ENCODE peak calls at places on chromosomes 13 and 19, in seven cellular contexts. X is lower leg skin, L is uterus, V is A549, Q is sigmoid colon, J is adrenal gland, G is breast epithelium. D is an unnamed sample.

GRCh38 chr13:109862627-109863026 is 76.2 kb upstream of the IRS2 start:
- DNase-seq in X (no peak), L (no peak), V (no peak), Q (no peak), J (no peak), G (no peak), D (no peak)

GRCh38 chr19:8302357-8302691 is 5.8 kb downstream of the CD320 start:
- DNase-seq in X (peak), L (peak), V (no peak), Q (peak), J (peak), G (peak), D (peak)

GRCh38 chr19:56837892-56838679 is 2.4 kb downstream of the PEG3 start:
- DNase-seq in X (peak), L (peak), V (no peak), Q (peak), J (peak), G (peak), D (peak)

GRCh38 chr19:13153627-13154240 is 3.5 kb downstream of the IER2 start:
- DNase-seq in X (no peak), L (peak), V (no peak), Q (peak), J (peak), G (no peak), D (no peak)

GRCh38 chr13:27396252-27396846 is 28.1 kb upstream of the GTF3A start:
- DNase-seq in X (no peak), L (no peak), V (no peak), Q (no peak), J (no peak), G (no peak), D (no peak)

GRCh38 chr19:47399198-47399597 is 20.1 kb downstream of the MEIS3 start:
- DNase-seq in X (no peak), L (no peak), V (no peak), Q (no peak), J (no peak), G (no peak), D (no peak)

GRCh38 chr19:8517551-8518442 is 3.8 kb upstream of the ZNF414 start:
- DNase-seq in X (no peak), L (no peak), V (no peak), Q (no peak), J (peak), G (no peak), D (no peak)

GRCh38 chr13:24630851-24631341 is 49.3 kb upstream of the ATP12A start:
- DNase-seq in X (no peak), L (no peak), V (no peak), Q (no peak), J (peak), G (no peak), D (no peak)

GRCh38 chr19:48558018-48558684 is 6.2 kb downstream of the SULT2B1 start:
- DNase-seq in X (peak), L (no peak), V (peak), Q (no peak), J (peak), G (no peak), D (no peak)

GRCh38 chr13:43864921-43865320 is 14.6 kb downstream of the CCDC122 start:
- DNase-seq in X (no peak), L (no peak), V (no peak), Q (no peak), J (no peak), G (no peak), D (no peak)

GRCh38 chr13:30340367-30341184 is 33.2 kb upstream of the KATNAL1 start:
- DNase-seq in X (peak), L (peak), V (no peak), Q (peak), J (peak), G (no peak), D (no peak)

GRCh38 chr13:24540236-24541126 is 27.9 kb upstream of the PARP4 start:
- DNase-seq in X (no peak), L (no peak), V (peak), Q (no peak), J (peak), G (no peak), D (no peak)

GRCh38 chr13:103282571-103283450 is 216.6 kb upstream of the SLC10A2 start:
- DNase-seq in X (no peak), L (no peak), V (peak), Q (no peak), J (no peak), G (no peak), D (no peak)

GRCh38 chr13:26376430-26376829 is 122.5 kb downstream of the CDK8 start:
- DNase-seq in X (no peak), L (no peak), V (no peak), Q (no peak), J (no peak), G (no peak), D (no peak)

GRCh38 chr19:41657157-41657556 is 30.3 kb upstream of the CEACAM4 start:
- DNase-seq in X (no peak), L (no peak), V (no peak), Q (no peak), J (no peak), G (no peak), D (no peak)

GRCh38 chr13:110331362-110331761 is 24.3 kb downstream of the COL4A2 start:
- DNase-seq in X (no peak), L (no peak), V (no peak), Q (peak), J (no peak), G (peak), D (no peak)

GRCh38 chr13:40187324-40187795 is 479.1 kb downstream of the FOXO1 start:
- DNase-seq in X (no peak), L (no peak), V (no peak), Q (no peak), J (no peak), G (no peak), D (no peak)

GRCh38 chr13:79988573-79988972 is 352.4 kb downstream of the SPRY2 start:
- DNase-seq in X (no peak), L (no peak), V (no peak), Q (no peak), J (no peak), G (no peak), D (no peak)

GRCh38 chr13:107493271-107493670 is 722.1 kb downstream of the LIG4 start:
- DNase-seq in X (no peak), L (no peak), V (no peak), Q (no peak), J (no peak), G (no peak), D (no peak)

GRCh38 chr13:30581582-30581981 is 36.1 kb upstream of the USPL1 start:
- DNase-seq in X (no peak), L (no peak), V (no peak), Q (no peak), J (no peak), G (no peak), D (no peak)

GRCh38 chr13:98429977-98430785 is 146.7 kb downstream of the STK24 start:
- DNase-seq in X (no peak), L (no peak), V (no peak), Q (no peak), J (no peak), G (no peak), D (no peak)

GRCh38 chr13:21119526-21119925 is 56.8 kb downstream of the SKA3 start:
- DNase-seq in X (no peak), L (no peak), V (no peak), Q (no peak), J (no peak), G (no peak), D (no peak)

GRCh38 chr19:21202865-21203494 is 61.1 kb downstream of the ZNF431 start:
- DNase-seq in X (no peak), L (no peak), V (peak), Q (no peak), J (peak), G (no peak), D (peak)

GRCh38 chr19:18274776-18275356 is 614 bp upstream of the IQCN start:
- DNase-seq in X (peak), L (peak), V (peak), Q (peak), J (peak), G (peak), D (peak)

GRCh38 chr13:73215807-73216206 is 157.0 kb downstream of the KLF5 start:
- DNase-seq in X (no peak), L (no peak), V (no peak), Q (no peak), J (no peak), G (no peak), D (no peak)

GRCh38 chr13:70523622-70524021 is 415.4 kb upstream of the KLHL1 start:
- DNase-seq in X (no peak), L (no peak), V (no peak), Q (no peak), J (no peak), G (no peak), D (no peak)

GRCh38 chr19:13154241-13154778 is 4.1 kb downstream of the IER2 start:
- DNase-seq in X (peak), L (peak), V (no peak), Q (peak), J (peak), G (peak), D (peak)

GRCh38 chr13:98506343-98507059 is 70.4 kb downstream of the STK24 start:
- DNase-seq in X (no peak), L (no peak), V (no peak), Q (no peak), J (no peak), G (no peak), D (no peak)

GRCh38 chr19:17240855-17241399 is 4.8 kb downstream of the NR2F6 start:
- DNase-seq in X (no peak), L (no peak), V (no peak), Q (no peak), J (no peak), G (no peak), D (no peak)
- H3K4me3 ChIP-seq in X (no peak), L (no peak), V (peak), Q (no peak), J (no peak), G (no peak), D (no peak)

GRCh38 chr19:6700586-6701316 is 19.7 kb downstream of the C3 start:
- DNase-seq in X (no peak), L (no peak), V (no peak), Q (no peak), J (no peak), G (no peak), D (no peak)

GRCh38 chr19:6699935-6700334 is 20.5 kb downstream of the C3 start:
- DNase-seq in X (no peak), L (no peak), V (no peak), Q (no peak), J (no peak), G (no peak), D (no peak)

GRCh38 chr19:6694147-6694815 is 24.3 kb upstream of the TNFSF14 start:
- DNase-seq in X (no peak), L (no peak), V (no peak), Q (no peak), J (peak), G (no peak), D (no peak)

GRCh38 chr19:6696239-6696820 is 24.1 kb downstream of the C3 start:
- DNase-seq in X (no peak), L (no peak), V (no peak), Q (no peak), J (no peak), G (no peak), D (no peak)

DNA sequence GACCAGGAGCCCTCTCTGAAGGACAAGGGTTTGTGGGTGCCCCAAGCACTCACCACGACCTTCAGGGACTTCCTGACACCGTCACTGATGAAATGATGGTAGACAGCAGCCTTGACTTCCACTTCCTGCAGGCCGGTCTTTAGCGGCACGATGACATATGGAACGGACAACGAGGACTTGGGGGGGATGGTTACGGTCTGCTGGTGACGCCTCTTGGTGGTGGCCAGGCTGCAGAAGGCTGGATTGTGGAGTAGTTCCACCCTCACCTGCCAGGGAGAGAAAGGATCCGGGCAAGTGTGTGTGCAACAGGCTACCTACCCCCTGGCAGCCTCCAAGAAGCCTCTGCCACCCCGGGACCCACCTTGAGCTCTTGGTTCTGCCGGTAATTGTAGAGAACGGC is 23.2 kb downstream of the C3 start:
- DNase-seq in X (no peak), L (no peak), V (no peak), Q (no peak), J (no peak), G (no peak), D (no peak)
- TF ChIP-seq POLR2A in X (no peak), L (no peak), V (no peak), Q (no peak), J (no peak), G (no peak), D (no peak)

DNA sequence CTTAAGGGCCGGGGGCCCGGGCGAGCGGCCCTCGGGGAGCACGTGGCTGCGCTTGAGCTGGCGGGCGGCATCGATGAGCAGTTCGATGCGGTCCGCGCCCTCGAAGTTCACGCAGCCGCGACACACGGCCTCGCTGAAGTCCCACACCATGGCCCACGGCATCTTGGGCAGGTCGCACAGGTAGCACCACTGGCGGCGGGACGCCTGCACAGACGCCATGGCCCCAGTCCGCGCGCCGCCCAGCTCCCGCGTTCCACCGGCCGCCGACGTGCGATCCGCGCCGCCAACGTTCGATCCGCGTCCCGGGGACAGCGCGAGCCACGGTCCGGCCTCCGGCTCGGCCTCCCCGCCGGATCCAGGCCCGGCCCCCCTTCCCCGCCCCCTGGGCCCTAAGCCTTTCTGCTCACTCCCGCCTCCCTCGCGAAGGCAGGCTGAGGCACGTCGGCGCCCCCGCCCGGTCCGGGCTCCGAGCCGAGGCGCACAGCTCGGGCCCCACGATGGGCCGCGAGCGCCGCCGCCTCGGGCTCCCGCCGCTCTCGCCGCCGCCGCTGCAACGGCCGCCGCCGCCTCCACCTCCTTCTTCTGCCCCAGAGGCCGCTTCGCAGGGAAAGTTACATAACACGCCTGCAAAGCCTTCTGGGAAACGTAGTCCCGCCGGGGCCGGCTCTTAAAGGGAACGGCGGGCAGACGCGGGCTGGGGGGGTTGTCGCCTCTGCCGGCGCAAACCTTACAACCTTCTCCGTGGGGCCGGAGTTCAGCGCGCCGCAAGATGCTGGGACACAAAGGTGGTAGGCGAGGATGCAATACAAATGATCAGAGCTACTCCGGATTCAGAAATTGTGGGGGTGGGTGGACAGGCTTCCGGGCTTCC is at the start of gene IRF2BP1:
- DNase-seq in X (peak), L (peak), V (peak), Q (peak), J (peak), G (peak), D (peak)
- TF ChIP-seq CTCF in X (no peak), L (no peak), V (no peak), Q (no peak), J (no peak), G (no peak), D (no peak)

GRCh38 chr13:83450586-83450985 is 431.7 kb downstream of the SLITRK1 start:
- DNase-seq in X (no peak), L (no peak), V (no peak), Q (no peak), J (no peak), G (no peak), D (no peak)

GRCh38 chr13:83453300-83453699 is 429.0 kb downstream of the SLITRK1 start:
- DNase-seq in X (no peak), L (no peak), V (no peak), Q (no peak), J (no peak), G (no peak), D (no peak)

GRCh38 chr13:83453723-83454122 is 428.6 kb downstream of the SLITRK1 start:
- DNase-seq in X (no peak), L (no peak), V (no peak), Q (no peak), J (no peak), G (no peak), D (no peak)

GRCh38 chr13:83449666-83450395 is 432.4 kb downstream of the SLITRK1 start:
- DNase-seq in X (no peak), L (no peak), V (peak), Q (no peak), J (no peak), G (no peak), D (no peak)

DNA sequence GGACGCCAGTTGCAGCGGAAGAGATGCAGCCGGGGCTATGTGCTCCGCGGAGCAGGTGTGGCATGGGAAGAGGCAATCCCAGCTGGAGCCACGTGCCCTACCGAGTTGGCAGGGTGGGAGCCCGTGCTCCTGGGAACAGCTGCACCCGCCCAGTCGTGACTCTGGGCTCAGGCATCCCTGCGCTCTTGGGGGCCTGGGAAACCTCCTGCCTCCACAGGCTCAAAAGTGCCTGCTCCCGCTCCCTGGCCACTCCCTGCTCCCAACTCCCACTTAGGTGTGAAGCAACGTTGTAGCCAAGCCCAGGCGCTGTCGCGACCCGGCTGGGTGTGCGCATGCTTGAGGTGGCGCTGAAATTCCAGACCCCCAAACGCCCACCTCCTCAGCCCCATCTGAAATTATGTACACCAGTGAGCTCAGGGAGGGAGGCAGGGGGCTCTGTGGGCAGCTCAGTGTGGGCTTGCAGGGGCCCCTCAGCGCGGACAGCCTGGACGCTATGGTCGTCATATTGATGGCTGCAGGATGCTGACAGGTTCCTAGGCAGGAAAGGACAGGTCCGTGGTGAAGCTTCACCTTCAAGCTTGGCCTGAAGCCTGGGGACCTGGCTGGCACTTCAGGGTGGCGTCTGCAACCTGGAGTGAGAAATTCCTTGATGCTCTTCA is 429.9 kb downstream of the SLITRK1 start:
- DNase-seq in X (no peak), L (no peak), V (no peak), Q (no peak), J (no peak), G (no peak), D (no peak)
- H3K4me3 ChIP-seq in X (no peak), L (no peak), V (no peak), Q (no peak), J (no peak), G (no peak), D (no peak)

DNA sequence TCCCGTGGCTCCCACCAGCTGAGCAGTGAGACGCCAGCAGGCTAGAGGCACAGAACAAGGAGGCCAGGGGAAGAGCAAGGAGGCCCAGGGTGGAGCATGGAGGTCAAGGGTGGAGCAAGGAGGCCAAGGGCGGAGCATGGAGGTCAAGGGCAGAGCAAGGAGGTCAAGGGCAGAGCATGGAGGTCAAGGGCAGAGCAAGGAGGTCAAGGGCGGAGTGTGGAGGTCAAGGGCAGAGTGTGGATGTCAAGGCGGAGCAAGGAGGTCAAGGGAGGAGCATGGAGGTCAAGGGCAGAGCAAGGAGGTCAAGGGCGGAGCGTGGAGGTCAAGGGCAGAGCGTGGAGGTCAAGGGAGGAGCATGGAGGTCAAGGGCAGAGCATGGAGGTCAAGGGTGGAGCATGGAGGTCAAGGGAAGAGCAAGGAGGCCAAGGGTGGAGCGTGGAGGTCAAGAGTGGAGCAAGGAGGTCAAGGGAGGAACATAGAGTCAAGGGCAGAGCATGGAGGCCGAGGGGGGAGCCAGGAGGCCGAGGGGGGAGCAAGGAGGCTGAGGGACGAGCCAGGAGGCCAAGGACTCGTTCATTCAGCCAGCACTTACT is 27.7 kb downstream of the DPF1 start:
- DNase-seq in X (no peak), L (no peak), V (no peak), Q (no peak), J (no peak), G (no peak), D (no peak)
- TF ChIP-seq POLR2A in X (no peak), L (no peak), V (no peak), Q (no peak), J (no peak), G (no peak), D (no peak)

GRCh38 chr13:42041684-42042035 is 6.8 kb upstream of the DGKH start:
- DNase-seq in X (peak), L (peak), V (peak), Q (peak), J (peak), G (peak), D (peak)
- TF ChIP-seq CTCF in X (no peak), L (peak), V (peak), Q (no peak), J (peak), G (peak), D (peak)

GRCh38 chr19:58355891-58356235 is 2.6 kb upstream of the A1BG start:
- DNase-seq in X (no peak), L (no peak), V (no peak), Q (no peak), J (no peak), G (no peak), D (no peak)
- H3K4me3 ChIP-seq in X (no peak), L (peak), V (no peak), Q (peak), J (no peak), G (no peak), D (peak)

GRCh38 chr19:54851353-54851752 is 1.1 kb downstream of the KIR3DL2 start:
- DNase-seq in X (no peak), L (no peak), V (no peak), Q (no peak), J (no peak), G (no peak), D (no peak)
- TF ChIP-seq POLR2A in X (no peak), L (no peak), V (no peak), Q (no peak), J (no peak), G (no peak), D (no peak)